ENCODE peak calls at places on chromosomes 4 and X, in ten cellular contexts. I, X, J, U, G, W, V, S, P and E are unnamed samples.

GRCh38 chr4:151670843-151671242 is 90.0 kb downstream of the GATB start:
- DNase-seq in I (no peak), X (no peak), J (no peak), U (no peak), G (no peak), W (no peak), V (no peak), S (no peak), P (no peak), E (no peak)

GRCh38 chr4:5517372-5517771 is 191.0 kb downstream of the EVC2 start:
- DNase-seq in I (no peak), X (no peak), J (no peak), U (no peak), G (no peak), W (no peak), V (no peak), S (no peak), P (no peak), E (no peak)

GRCh38 chrX:153725039-153725831 is 579 bp downstream of the ABCD1 start:
- DNase-seq in I (no peak), X (peak; percentile 15), J (no peak), U (no peak), G (no peak), W (no peak), V (no peak), S (no peak), P (peak; percentile 44), E (no peak)

GRCh38 chrX:44054863-44055601 is 81.8 kb upstream of the NDP start:
- DNase-seq in I (no peak), X (no peak), J (no peak), U (no peak), G (no peak), W (peak; percentile 26), V (no peak), S (no peak), P (no peak), E (no peak)

GRCh38 chr4:185456131-185456530 is 15.4 kb downstream of the CCDC110 start:
- DNase-seq in I (no peak), X (no peak), J (no peak), U (no peak), G (no peak), W (no peak), V (no peak), S (no peak), P (no peak), E (no peak)

GRCh38 chr4:109562457-109563237 is 2.6 kb downstream of the MCUB start:
- DNase-seq in I (no peak), X (no peak), J (no peak), U (no peak), G (no peak), W (no peak), V (no peak), S (no peak), P (no peak), E (no peak)

GRCh38 chrX:50962156-50962555 is 51.6 kb downstream of the BMP15 start:
- DNase-seq in I (no peak), X (no peak), J (no peak), U (no peak), G (no peak), W (no peak), V (no peak), S (no peak), P (no peak), E (no peak)

GRCh38 chr4:38310446-38311043 is 350.3 kb downstream of the PTTG2 start:
- DNase-seq in I (no peak), X (peak; percentile 43), J (no peak), U (peak; percentile 33), G (peak; percentile 52), W (peak; percentile 90), V (no peak), S (no peak), P (no peak), E (peak; percentile 58)

GRCh38 chr4:145609494-145610427 is 9.4 kb upstream of the MMAA start:
- DNase-seq in I (peak; percentile 71), X (peak; percentile 41), J (peak; percentile 41), U (peak; percentile 47), G (peak; percentile 75), W (peak; percentile 70), V (peak; percentile 62), S (peak; percentile 35), P (peak; percentile 58), E (peak; percentile 37)

GRCh38 chr4:41197495-41197894 is 16.8 kb downstream of the APBB2 start:
- DNase-seq in I (no peak), X (no peak), J (no peak), U (no peak), G (no peak), W (no peak), V (no peak), S (no peak), P (no peak), E (no peak)

GRCh38 chr4:155403886-155404285 is 27.1 kb upstream of the MAP9 start:
- DNase-seq in I (no peak), X (no peak), J (no peak), U (no peak), G (no peak), W (peak; percentile 22), V (peak; percentile 34), S (peak; percentile 50), P (peak; percentile 30), E (no peak)

GRCh38 chrX:39331062-39331704 is 529.9 kb downstream of the MID1IP1 start:
- DNase-seq in I (no peak), X (no peak), J (no peak), U (no peak), G (no peak), W (no peak), V (no peak), S (no peak), P (no peak), E (no peak)

GRCh38 chrX:133726211-133726630 is 259.2 kb downstream of the GPC3 start:
- DNase-seq in I (no peak), X (no peak), J (no peak), U (no peak), G (peak; percentile 41), W (peak; percentile 86), V (peak; percentile 57), S (peak; percentile 47), P (no peak), E (no peak)

GRCh38 chr4:135267148-135267878 is 1065.7 kb upstream of the PABPC4L start:
- DNase-seq in I (no peak), X (no peak), J (no peak), U (no peak), G (no peak), W (no peak), V (no peak), S (no peak), P (no peak), E (no peak)

GRCh38 chr4:72319596-72319995 is 249.4 kb downstream of the ADAMTS3 start:
- DNase-seq in I (no peak), X (no peak), J (no peak), U (no peak), G (no peak), W (peak; percentile 64), V (peak; percentile 66), S (peak; percentile 58), P (no peak), E (no peak)

GRCh38 chr4:14920759-14921313 is 81.4 kb upstream of the CPEB2 start:
- DNase-seq in I (no peak), X (no peak), J (no peak), U (no peak), G (peak; percentile 6), W (no peak), V (no peak), S (no peak), P (no peak), E (no peak)

GRCh38 chr4:137470806-137471205 is 61.5 kb downstream of the PCDH18 start:
- DNase-seq in I (no peak), X (no peak), J (no peak), U (no peak), G (no peak), W (no peak), V (no peak), S (no peak), P (no peak), E (no peak)

GRCh38 chrX:152220612-152221011 is 82.2 kb upstream of the MAGEA10 start:
- DNase-seq in I (no peak), X (no peak), J (no peak), U (no peak), G (no peak), W (no peak), V (no peak), S (no peak), P (no peak), E (no peak)

GRCh38 chrX:9825129-9825865 is 39.1 kb downstream of the SHROOM2 start:
- DNase-seq in I (no peak), X (no peak), J (no peak), U (no peak), G (no peak), W (no peak), V (no peak), S (no peak), P (no peak), E (no peak)

GRCh38 chr4:15469402-15470148 is at the start of gene CC2D2A:
- DNase-seq in I (no peak), X (no peak), J (no peak), U (no peak), G (peak; percentile 72), W (peak; percentile 72), V (peak; percentile 72), S (peak; percentile 76), P (no peak), E (no peak)

GRCh38 chr4:55321707-55322264 is 24.3 kb upstream of the SRD5A3 start:
- DNase-seq in I (peak; percentile 76), X (peak; percentile 34), J (peak; percentile 57), U (peak; percentile 13), G (peak; percentile 50), W (peak; percentile 86), V (peak; percentile 53), S (peak; percentile 25), P (peak; percentile 52), E (peak; percentile 4)

GRCh38 chrX:103330601-103331397 is 760 bp downstream of the TCEAL7 start:
- DNase-seq in I (no peak), X (no peak), J (no peak), U (no peak), G (no peak), W (no peak), V (no peak), S (no peak), P (no peak), E (no peak)